ENCODE peak calls at places on chromosome 3, in ten cellular contexts. F, J, R, V, U, K, M, Z, B and S are unnamed samples.

GRCh38 chr3:58004972-58005371 is 3.2 kb upstream of the FLNB start:
- DNase-seq in F (no peak), J (no peak), R (no peak), V (no peak), U (no peak), K (no peak), M (no peak), Z (no peak), B (no peak), S (no peak)

GRCh38 chr3:158768881-158769518 is 32.9 kb upstream of the MFSD1 start:
- DNase-seq in F (no peak), J (no peak), R (no peak), V (peak; percentile 81), U (no peak), K (no peak), M (no peak), Z (peak; percentile 85), B (no peak), S (no peak)

GRCh38 chr3:173465112-173465511 is 67.6 kb downstream of the NLGN1 start:
- DNase-seq in F (no peak), J (no peak), R (no peak), V (no peak), U (no peak), K (no peak), M (no peak), Z (no peak), B (no peak), S (no peak)

GRCh38 chr3:13022348-13023250 is 50.6 kb downstream of the IQSEC1 start:
- DNase-seq in F (no peak), J (no peak), R (peak; percentile 40), V (peak; percentile 58), U (peak; percentile 58), K (peak; percentile 85), M (peak; percentile 89), Z (peak; percentile 42), B (peak; percentile 61), S (peak; percentile 88)

GRCh38 chr3:81242871-81243270 is 518.6 kb downstream of the GBE1 start:
- DNase-seq in F (no peak), J (no peak), R (no peak), V (no peak), U (peak; percentile 4), K (no peak), M (no peak), Z (peak; percentile 6), B (no peak), S (no peak)

GRCh38 chr3:161854232-161854771 is 357.7 kb downstream of the OTOL1 start:
- DNase-seq in F (no peak), J (no peak), R (peak; percentile 35), V (peak; percentile 3), U (peak; percentile 45), K (no peak), M (no peak), Z (peak; percentile 73), B (no peak), S (no peak)

GRCh38 chr3:9007213-9007612 is 43.9 kb upstream of the RAD18 start:
- DNase-seq in F (no peak), J (no peak), R (no peak), V (no peak), U (no peak), K (no peak), M (no peak), Z (no peak), B (no peak), S (no peak)

GRCh38 chr3:129358177-129359101 is 70.0 kb downstream of the EFCAB12 start:
- DNase-seq in F (no peak), J (no peak), R (no peak), V (no peak), U (no peak), K (no peak), M (peak; percentile 54), Z (no peak), B (no peak), S (no peak)

GRCh38 chr3:119228290-119229145 is 12.2 kb downstream of the B4GALT4 start:
- DNase-seq in F (no peak), J (no peak), R (no peak), V (no peak), U (no peak), K (no peak), M (no peak), Z (no peak), B (no peak), S (no peak)

GRCh38 chr3:123853686-123854372 is 30.3 kb downstream of the MYLK start:
- DNase-seq in F (no peak), J (no peak), R (no peak), V (no peak), U (no peak), K (no peak), M (no peak), Z (no peak), B (no peak), S (no peak)

GRCh38 chr3:8839607-8840325 is 70.4 kb upstream of the OXTR start:
- DNase-seq in F (no peak), J (no peak), R (no peak), V (no peak), U (no peak), K (no peak), M (no peak), Z (peak; percentile 26), B (no peak), S (no peak)

GRCh38 chr3:38039899-38040261 is 872 bp downstream of the DLEC1 start:
- DNase-seq in F (no peak), J (peak; percentile 48), R (peak; percentile 20), V (no peak), U (peak; percentile 49), K (peak; percentile 64), M (peak; percentile 89), Z (no peak), B (no peak), S (no peak)

GRCh38 chr3:38039101-38039898 is at the start of gene DLEC1:
- DNase-seq in F (peak; percentile 86), J (no peak), R (peak; percentile 78), V (no peak), U (peak; percentile 87), K (peak; percentile 68), M (peak; percentile 94), Z (no peak), B (peak; percentile 56), S (peak; percentile 93)

GRCh38 chr3:38036286-38036685 is 2.7 kb upstream of the DLEC1 start:
- DNase-seq in F (no peak), J (no peak), R (no peak), V (no peak), U (no peak), K (no peak), M (no peak), Z (no peak), B (no peak), S (no peak)

GRCh38 chr3:38038447-38038911 is 529 bp upstream of the DLEC1 start:
- DNase-seq in F (no peak), J (no peak), R (no peak), V (no peak), U (no peak), K (no peak), M (no peak), Z (no peak), B (no peak), S (no peak)

DNA sequence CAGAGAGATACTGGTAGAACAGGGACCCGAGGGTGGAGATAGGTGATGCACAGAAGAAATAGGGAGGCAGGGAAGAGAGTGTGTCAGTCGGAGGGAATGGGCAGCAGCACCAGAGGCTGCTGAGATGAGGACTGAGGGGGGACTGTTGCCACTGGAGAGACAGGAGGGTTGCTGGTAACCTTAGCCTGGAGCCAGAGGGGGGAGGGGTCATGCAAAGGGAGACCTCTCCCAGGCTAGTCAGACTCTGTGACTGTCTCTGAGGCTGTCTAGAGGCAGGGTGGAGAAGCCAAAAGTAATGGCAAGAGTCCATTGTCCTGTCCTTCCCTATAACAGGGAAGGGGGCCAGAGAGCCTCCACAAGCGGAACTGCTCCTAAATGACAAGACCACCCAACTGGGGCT is 2.1 kb upstream of the DLEC1 start:
- DNase-seq in F (no peak), J (no peak), R (no peak), V (no peak), U (no peak), K (no peak), M (no peak), Z (no peak), B (no peak), S (no peak)
- TF ChIP-seq CTCF in F (no peak), J (no peak), R (no peak), V (no peak), U (no peak), K (no peak), M (no peak), Z (no peak), B (no peak), S (no peak)

GRCh38 chr3:14139771-14140170 is 14.9 kb downstream of the TMEM43 start:
- DNase-seq in F (no peak), J (no peak), R (no peak), V (no peak), U (no peak), K (no peak), M (no peak), Z (no peak), B (no peak), S (no peak)
- TF ChIP-seq CTCF in F (no peak), J (no peak), R (no peak), V (no peak), U (no peak), K (no peak), M (no peak), Z (no peak), B (no peak), S (no peak)

DNA sequence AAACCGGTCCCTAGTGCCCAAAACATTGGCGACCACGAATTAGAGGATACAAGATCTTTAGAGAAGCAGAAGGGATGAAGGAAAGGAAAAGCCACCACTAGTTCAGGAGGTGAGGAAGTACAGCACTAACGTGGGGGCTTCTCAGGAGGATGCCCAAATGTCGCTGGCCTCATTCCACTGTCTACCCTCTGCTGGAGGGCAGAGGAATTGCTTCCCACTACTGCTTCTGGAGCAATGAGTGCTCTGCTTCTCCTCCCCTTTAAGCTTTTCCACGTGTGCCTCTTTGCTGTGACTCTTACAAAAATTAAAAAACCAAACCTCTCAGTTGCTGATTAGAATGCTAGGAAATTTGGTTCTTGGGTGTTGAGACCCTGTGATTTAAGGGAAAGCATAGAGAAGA is 281.3 kb downstream of the CLSTN2 start:
- DNase-seq in F (no peak), J (no peak), R (peak; percentile 10), V (no peak), U (peak; percentile 44), K (no peak), M (no peak), Z (peak; percentile 1), B (peak; percentile 55), S (no peak)
- TF ChIP-seq CTCF in F (peak; percentile 19), J (no peak), R (peak; percentile 66), V (peak; percentile 56), U (peak; percentile 79), K (peak; percentile 64), M (no peak), Z (no peak), B (peak; percentile 63), S (no peak)

DNA sequence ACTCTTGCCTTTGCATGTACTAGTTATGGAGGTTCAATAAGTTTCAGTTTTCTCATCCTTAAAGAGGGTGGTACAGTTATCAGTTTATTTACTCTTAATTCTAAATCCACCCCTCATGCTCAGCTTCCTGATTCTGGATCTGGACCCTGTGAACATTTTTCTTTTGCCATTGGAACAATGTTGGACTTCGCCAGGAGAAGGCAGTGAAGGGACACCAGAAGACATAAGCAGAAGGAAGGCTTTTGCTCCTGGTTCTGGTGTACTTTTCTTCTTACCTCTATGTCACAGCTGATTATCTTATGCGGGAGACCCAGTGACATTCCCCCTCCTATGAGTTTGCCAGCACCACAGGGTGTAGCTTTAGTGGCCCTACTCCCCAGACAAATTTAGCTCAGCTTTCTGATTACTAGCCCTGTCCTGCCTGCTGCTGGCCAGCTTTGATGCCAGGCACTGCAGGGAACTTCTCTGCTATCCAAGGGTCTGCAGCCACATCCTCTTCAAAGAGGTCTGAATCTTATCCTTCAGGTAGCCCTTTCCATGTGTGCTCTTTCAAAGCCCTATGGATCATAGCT is 466.3 kb upstream of the EPHA3 start:
- DNase-seq in F (no peak), J (no peak), R (no peak), V (no peak), U (no peak), K (no peak), M (no peak), Z (no peak), B (no peak), S (no peak)
- TF ChIP-seq CTCF in F (no peak), J (no peak), R (no peak), V (no peak), U (no peak), K (peak; percentile 28), M (no peak), Z (no peak), B (no peak), S (no peak)